ENCODE peak calls at places on chromosomes 13 and 19, in six cellular contexts. M is stomach, Y is suprapubic skin, X is hepatocyte, G is lung, J is psoas muscle. H is an unnamed sample.

GRCh38 chr13:46354143-46355087 is 32.6 kb downstream of the RUBCNL start:
- DNase-seq in M (no peak), Y (no peak), X (no peak), G (no peak), J (no peak), H (peak; percentile 1)

GRCh38 chr19:45364696-45365095 is 5.7 kb downstream of the ERCC2 start:
- DNase-seq in M (no peak), Y (no peak), X (no peak), G (no peak), J (no peak), H (no peak)

GRCh38 chr13:112067871-112068305 is 939 bp downstream of the SOX1 start:
- DNase-seq in M (no peak), Y (no peak), X (no peak), G (no peak), J (no peak), H (no peak)

GRCh38 chr13:50732712-50733111 is 110.8 kb downstream of the DLEU7 start:
- DNase-seq in M (no peak), Y (no peak), X (no peak), G (no peak), J (no peak), H (no peak)

GRCh38 chr13:33351324-33351723 is 65.8 kb upstream of the STARD13 start:
- DNase-seq in M (no peak), Y (no peak), X (no peak), G (no peak), J (no peak), H (no peak)

GRCh38 chr13:99190147-99190985 is 10.3 kb upstream of the UBAC2 start:
- DNase-seq in M (no peak), Y (no peak), X (no peak), G (no peak), J (no peak), H (no peak)

GRCh38 chr19:50705422-50706019 is 14.1 kb downstream of the SHANK1 start:
- DNase-seq in M (no peak), Y (no peak), X (peak; percentile 61), G (no peak), J (no peak), H (no peak)

GRCh38 chr13:19888799-19889198 is 25.4 kb upstream of the ZMYM5 start:
- DNase-seq in M (no peak), Y (no peak), X (no peak), G (no peak), J (no peak), H (peak; percentile 13)

GRCh38 chr13:33230178-33230881 is 55.2 kb downstream of the STARD13 start:
- DNase-seq in M (no peak), Y (no peak), X (no peak), G (no peak), J (no peak), H (no peak)

GRCh38 chr19:41930926-41931592 is 2.8 kb upstream of the ERFL start:
- DNase-seq in M (no peak), Y (no peak), X (no peak), G (no peak), J (no peak), H (no peak)

GRCh38 chr19:43607238-43608205 is 4.4 kb upstream of the SRRM5 start:
- DNase-seq in M (no peak), Y (no peak), X (no peak), G (no peak), J (no peak), H (no peak)

GRCh38 chr19:31518626-31519025 is 169.4 kb upstream of the TSHZ3 start:
- DNase-seq in M (no peak), Y (no peak), X (no peak), G (no peak), J (no peak), H (no peak)

GRCh38 chr13:38226496-38226895 is 123.2 kb upstream of the UFM1 start:
- DNase-seq in M (no peak), Y (no peak), X (no peak), G (no peak), J (no peak), H (no peak)

GRCh38 chr13:72295173-72295572 is 428.2 kb upstream of the DACH1 start:
- DNase-seq in M (no peak), Y (no peak), X (no peak), G (no peak), J (no peak), H (no peak)

GRCh38 chr19:49847731-49848696 is 2.9 kb upstream of the PTOV1 start:
- DNase-seq in M (no peak), Y (no peak), X (no peak), G (no peak), J (no peak), H (peak; percentile 31)

GRCh38 chr13:32253911-32254399 is 61.2 kb downstream of the ZAR1L start:
- DNase-seq in M (peak; percentile 52), Y (no peak), X (no peak), G (no peak), J (no peak), H (no peak)

GRCh38 chr19:1000095-1000494 is at the start of gene GRIN3B:
- DNase-seq in M (peak; percentile 60), Y (no peak), X (peak; percentile 85), G (peak; percentile 70), J (peak; percentile 66), H (peak; percentile 48)

GRCh38 chr13:111037838-111038397 is 77.2 kb upstream of the ARHGEF7 start:
- DNase-seq in M (no peak), Y (no peak), X (no peak), G (no peak), J (no peak), H (no peak)

GRCh38 chr13:92407858-92408257 is 818.7 kb upstream of the GPC6 start:
- DNase-seq in M (no peak), Y (no peak), X (no peak), G (no peak), J (no peak), H (no peak)

GRCh38 chr13:102369303-102369702 is 32.5 kb downstream of the FGF14 start:
- DNase-seq in M (no peak), Y (no peak), X (no peak), G (no peak), J (no peak), H (no peak)

GRCh38 chr13:23656637-23657036 is 86.4 kb downstream of the TNFRSF19 start:
- DNase-seq in M (no peak), Y (no peak), X (no peak), G (no peak), J (no peak), H (no peak)

GRCh38 chr13:49554387-49554786 is 31.0 kb downstream of the RCBTB1 start:
- DNase-seq in M (no peak), Y (no peak), X (no peak), G (no peak), J (no peak), H (no peak)

GRCh38 chr19:40718774-40719391 is 2.0 kb downstream of the ITPKC start:
- DNase-seq in M (peak; percentile 92), Y (peak; percentile 89), X (peak; percentile 89), G (peak; percentile 84), J (peak; percentile 75), H (no peak)

GRCh38 chr19:5271145-5271544 is 69.5 kb downstream of the PTPRS start:
- DNase-seq in M (no peak), Y (no peak), X (no peak), G (no peak), J (no peak), H (no peak)

GRCh38 chr19:47660435-47660832 is 51.5 kb downstream of the BICRA start:
- DNase-seq in M (no peak), Y (no peak), X (peak; percentile 75), G (no peak), J (no peak), H (no peak)

GRCh38 chr19:22532388-22533310 is 101.5 kb upstream of the ZNF492 start:
- DNase-seq in M (no peak), Y (no peak), X (no peak), G (peak; percentile 37), J (peak; percentile 31), H (no peak)

GRCh38 chr13:45751882-45752281 is 49.8 kb downstream of the CBY2 start:
- DNase-seq in M (no peak), Y (no peak), X (no peak), G (no peak), J (no peak), H (no peak)

GRCh38 chr19:49212302-49212701 is 54.7 kb downstream of the TRPM4 start:
- DNase-seq in M (no peak), Y (no peak), X (no peak), G (no peak), J (no peak), H (no peak)

GRCh38 chr13:28423010-28423409 is 71.9 kb downstream of the FLT1 start:
- DNase-seq in M (no peak), Y (no peak), X (no peak), G (peak; percentile 47), J (peak; percentile 21), H (no peak)

GRCh38 chr13:73902296-73902695 is 231.9 kb downstream of the KLF12 start:
- DNase-seq in M (no peak), Y (no peak), X (no peak), G (no peak), J (no peak), H (no peak)

DNA sequence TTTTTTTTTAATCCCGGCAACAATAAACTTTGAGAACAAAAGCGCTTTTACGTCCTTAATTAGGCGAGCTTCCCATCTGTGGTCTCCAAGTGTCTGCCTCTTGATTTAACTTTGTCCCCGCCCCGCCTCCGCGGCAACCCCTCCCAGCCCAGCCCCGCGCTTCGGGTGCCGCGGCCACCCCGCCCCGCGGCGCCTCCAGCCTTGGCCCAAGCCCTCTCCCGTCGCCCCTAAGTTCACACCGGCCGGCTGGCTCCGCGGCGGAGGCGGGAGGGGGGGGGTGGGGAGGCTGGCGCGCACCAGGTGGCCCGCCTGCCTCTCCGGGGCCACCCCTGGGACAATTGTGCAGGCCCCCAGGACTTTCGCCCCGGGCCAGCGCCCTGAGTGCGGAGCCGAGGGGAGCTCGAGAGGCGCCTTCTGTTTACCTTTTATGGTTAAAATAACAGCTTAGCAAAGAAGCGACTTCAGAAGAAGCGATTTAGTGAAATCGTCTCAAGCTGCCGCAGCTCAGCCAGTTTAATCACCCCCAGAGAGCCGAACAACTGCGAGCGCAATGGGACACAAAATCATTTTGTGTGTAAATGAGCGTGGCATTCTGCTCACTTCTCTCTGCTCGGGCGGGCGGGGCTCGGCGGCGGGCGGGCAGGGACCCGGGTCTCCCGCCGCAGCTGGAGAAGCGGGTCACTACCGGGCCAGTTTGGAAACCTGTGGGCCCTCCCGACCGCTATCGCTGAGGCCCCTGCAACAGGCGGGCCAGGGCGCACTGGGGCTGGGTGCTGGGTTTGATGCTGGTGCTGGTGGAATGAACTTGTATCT is 1.4 kb downstream of the KCTD15 start:
- DNase-seq in M (peak; percentile 57), Y (no peak), X (peak; percentile 55), G (peak; percentile 47), J (peak; percentile 55), H (no peak)
- H3K4me1 ChIP-seq in M (peaks cover 69% of the 10 kb centered on the region), Y (peaks cover 42% of the 10 kb centered on the region), X (peaks cover 5% of the 10 kb centered on the region), G (no peaks in the 10 kb centered on the region), J (peaks cover 15% of the 10 kb centered on the region), H (peaks cover 14% of the 10 kb centered on the region)

GRCh38 chr19:34180273-34180672 is 8.0 kb downstream of the LSM14A start:
- DNase-seq in M (no peak), Y (no peak), X (no peak), G (no peak), J (no peak), H (no peak)
- H3K4me1 ChIP-seq in M (peaks cover 100% of the 10 kb centered on the region), Y (peaks cover 82% of the 10 kb centered on the region), X (peaks cover 52% of the 10 kb centered on the region), G (peaks cover 39% of the 10 kb centered on the region), J (peaks cover 73% of the 10 kb centered on the region), H (peaks cover 97% of the 10 kb centered on the region)

GRCh38 chr19:15315101-15315500 is 17.2 kb downstream of the BRD4 start:
- DNase-seq in M (no peak), Y (no peak), X (no peak), G (no peak), J (no peak), H (no peak)
- H3K4me1 ChIP-seq in M (peaks cover 100% of the 10 kb centered on the region), Y (peaks cover 95% of the 10 kb centered on the region), X (peaks cover 28% of the 10 kb centered on the region), G (peaks cover 58% of the 10 kb centered on the region), J (peaks cover 75% of the 10 kb centered on the region), H (peaks cover 89% of the 10 kb centered on the region)

GRCh38 chr19:18513868-18514267 is 8.0 kb downstream of the ELL start:
- DNase-seq in M (no peak), Y (peak; percentile 87), X (no peak), G (no peak), J (no peak), H (no peak)
- H3K4me1 ChIP-seq in M (peaks cover 97% of the 10 kb centered on the region), Y (peaks cover 63% of the 10 kb centered on the region), X (peaks cover 39% of the 10 kb centered on the region), G (peaks cover 15% of the 10 kb centered on the region), J (peaks cover 79% of the 10 kb centered on the region), H (peaks cover 76% of the 10 kb centered on the region)